ENCODE peak calls at places on chromosomes 11 and 22, in five cellular contexts. One of them, this sample, is unnamed.

GRCh38 chr22:19687561-19688300 is 26.6 kb upstream of the SEPTIN5 start:
- DNase-seq in A549: no peak
- DNase-seq in GM23338: no peak
- DNase-seq in K562: peak
- DNase-seq in HepG2: no peak
- DNase-seq in this sample: no peak

GRCh38 chr22:49372530-49373288 is 455.0 kb downstream of the BRD1 start:
- DNase-seq in HepG2: peak
- DNase-seq in GM23338: no peak
- DNase-seq in A549: peak
- DNase-seq in K562: peak
- DNase-seq in this sample: no peak

GRCh38 chr11:19253149-19253540 is 12.4 kb upstream of the E2F8 start:
- DNase-seq in GM23338: no peak
- DNase-seq in HepG2: no peak
- DNase-seq in A549: no peak
- DNase-seq in K562: no peak
- DNase-seq in this sample: no peak

GRCh38 chr11:84947970-84948600 is 679.1 kb downstream of the DLG2 start:
- DNase-seq in GM23338: peak
- DNase-seq in K562: no peak
- DNase-seq in HepG2: no peak
- DNase-seq in A549: no peak
- DNase-seq in this sample: no peak

GRCh38 chr22:19786959-19787848 is 26.6 kb downstream of the TBX1 start:
- DNase-seq in GM23338: no peak
- DNase-seq in A549: no peak
- DNase-seq in HepG2: no peak
- DNase-seq in K562: no peak
- DNase-seq in this sample: no peak

GRCh38 chr11:353315-353857 is 15.9 kb upstream of the B4GALNT4 start:
- DNase-seq in HepG2: peak
- DNase-seq in K562: peak
- DNase-seq in A549: no peak
- DNase-seq in GM23338: peak
- DNase-seq in this sample: no peak

GRCh38 chr11:120867024-120867423 is 156.9 kb upstream of the TBCEL start:
- DNase-seq in GM23338: no peak
- DNase-seq in A549: no peak
- DNase-seq in HepG2: no peak
- DNase-seq in K562: no peak
- DNase-seq in this sample: no peak

GRCh38 chr11:47161134-47161854 is 15.4 kb downstream of the ARFGAP2 start:
- DNase-seq in HepG2: peak
- DNase-seq in A549: peak
- DNase-seq in K562: peak
- DNase-seq in GM23338: peak
- DNase-seq in this sample: no peak

GRCh38 chr22:31800065-31800464 is 46.2 kb downstream of the DEPDC5 start:
- DNase-seq in GM23338: peak
- DNase-seq in HepG2: no peak
- DNase-seq in A549: no peak
- DNase-seq in K562: no peak
- DNase-seq in this sample: no peak

GRCh38 chr11:134670247-134670646 is 258.2 kb upstream of the B3GAT1 start:
- DNase-seq in HepG2: no peak
- DNase-seq in A549: no peak
- DNase-seq in K562: no peak
- DNase-seq in GM23338: no peak
- DNase-seq in this sample: no peak

GRCh38 chr11:83292709-83293435 is 6.7 kb upstream of the CCDC90B start:
- DNase-seq in A549: peak
- DNase-seq in GM23338: peak
- DNase-seq in K562: peak
- DNase-seq in HepG2: peak
- DNase-seq in this sample: no peak

GRCh38 chr22:36344106-36344827 is 43.5 kb downstream of the MYH9 start:
- DNase-seq in HepG2: no peak
- DNase-seq in A549: no peak
- DNase-seq in K562: no peak
- DNase-seq in GM23338: no peak
- DNase-seq in this sample: no peak

GRCh38 chr11:30092518-30092917 is 75.7 kb upstream of the KCNA4 start:
- DNase-seq in K562: no peak
- DNase-seq in HepG2: no peak
- DNase-seq in A549: no peak
- DNase-seq in GM23338: no peak
- DNase-seq in this sample: no peak

GRCh38 chr22:30182365-30182764 is 64.2 kb downstream of the LIF start:
- DNase-seq in A549: no peak
- DNase-seq in HepG2: peak
- DNase-seq in GM23338: no peak
- DNase-seq in K562: peak
- DNase-seq in this sample: no peak

GRCh38 chr11:104003491-104003890 is 32.9 kb upstream of the DDI1 start:
- DNase-seq in K562: no peak
- DNase-seq in HepG2: no peak
- DNase-seq in A549: no peak
- DNase-seq in GM23338: no peak
- DNase-seq in this sample: no peak

GRCh38 chr22:42921301-42921700 is 64.2 kb upstream of the ARFGAP3 start:
- DNase-seq in A549: no peak
- DNase-seq in GM23338: no peak
- DNase-seq in HepG2: no peak
- DNase-seq in K562: no peak
- DNase-seq in this sample: no peak

GRCh38 chr11:115456019-115456418 is 48.2 kb downstream of the CADM1 start:
- DNase-seq in GM23338: no peak
- DNase-seq in HepG2: no peak
- DNase-seq in K562: no peak
- DNase-seq in A549: no peak
- DNase-seq in this sample: no peak

GRCh38 chr11:102367364-102367763 is 20.4 kb downstream of the BIRC2 start:
- DNase-seq in K562: peak
- DNase-seq in GM23338: no peak
- DNase-seq in HepG2: no peak
- DNase-seq in A549: peak
- DNase-seq in this sample: no peak

GRCh38 chr11:69576069-69576782 is 64.7 kb upstream of the CCND1 start:
- DNase-seq in K562: no peak
- DNase-seq in A549: no peak
- DNase-seq in GM23338: no peak
- DNase-seq in HepG2: no peak
- DNase-seq in this sample: no peak

GRCh38 chr11:694563-695331 is at the start of gene DEAF1:
- DNase-seq in GM23338: peak
- DNase-seq in HepG2: peak
- DNase-seq in K562: peak
- DNase-seq in A549: peak
- DNase-seq in this sample: peak

GRCh38 chr22:23237841-23238240 is 57.5 kb downstream of the BCR start:
- DNase-seq in K562: peak
- DNase-seq in A549: no peak
- DNase-seq in HepG2: no peak
- DNase-seq in GM23338: no peak
- DNase-seq in this sample: no peak
- TF ChIP-seq JUNB in K562: no peak
- TF ChIP-seq JUNB in A549: no peak
- TF ChIP-seq JUNB in HepG2: no peak
- TF ChIP-seq JUNB in GM23338: no peak
- TF ChIP-seq JUNB in this sample: no peak

GRCh38 chr22:37741312-37741795 is 44.5 kb downstream of the TRIOBP start:
- DNase-seq in K562: no peak
- DNase-seq in A549: peak
- DNase-seq in GM23338: peak
- DNase-seq in HepG2: peak
- DNase-seq in this sample: no peak

GRCh38 chr22:37740455-37741311 is 43.8 kb downstream of the TRIOBP start:
- DNase-seq in A549: no peak
- DNase-seq in K562: no peak
- DNase-seq in GM23338: no peak
- DNase-seq in HepG2: no peak
- DNase-seq in this sample: no peak

GRCh38 chr22:37744589-37744988 is 47.7 kb downstream of the TRIOBP start:
- DNase-seq in K562: no peak
- DNase-seq in GM23338: no peak
- DNase-seq in HepG2: no peak
- DNase-seq in A549: no peak
- DNase-seq in this sample: no peak

GRCh38 chr22:37739611-37740049 is 42.8 kb downstream of the TRIOBP start:
- DNase-seq in K562: no peak
- DNase-seq in HepG2: no peak
- DNase-seq in GM23338: no peak
- DNase-seq in A549: no peak
- DNase-seq in this sample: no peak

GRCh38 chr22:37742374-37743092 is 45.7 kb downstream of the TRIOBP start:
- DNase-seq in HepG2: no peak
- DNase-seq in A549: no peak
- DNase-seq in K562: no peak
- DNase-seq in GM23338: no peak
- DNase-seq in this sample: no peak
- TF ChIP-seq JUNB in HepG2: no peak
- TF ChIP-seq JUNB in A549: no peak
- TF ChIP-seq JUNB in K562: no peak
- TF ChIP-seq JUNB in GM23338: no peak
- TF ChIP-seq JUNB in this sample: no peak

DNA sequence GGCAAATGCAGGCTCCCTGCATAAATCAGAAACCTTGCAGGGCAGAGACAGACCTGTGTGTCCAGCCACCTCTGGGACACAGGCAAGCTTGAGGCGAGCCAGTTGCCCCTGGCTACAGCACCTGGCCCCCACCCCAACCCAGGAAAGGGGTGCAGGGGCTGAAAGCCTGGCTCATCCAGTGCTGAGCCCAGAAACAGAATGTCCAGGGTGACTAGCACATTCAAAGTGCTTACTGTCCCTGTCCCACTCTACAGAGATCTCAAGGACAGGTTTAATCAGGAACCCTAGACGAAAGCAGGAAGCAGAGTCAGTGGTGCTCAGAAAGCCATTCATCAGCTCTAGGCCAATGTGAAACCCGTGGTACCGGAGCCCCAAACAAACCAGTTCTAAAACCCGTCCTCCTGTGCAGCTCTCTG is 31.9 kb downstream of the PLEKHA7 start:
- DNase-seq in A549: no peak
- DNase-seq in GM23338: peak
- DNase-seq in K562: no peak
- DNase-seq in HepG2: peak
- DNase-seq in this sample: no peak
- TF ChIP-seq JUNB in A549: no peak
- TF ChIP-seq JUNB in GM23338: no peak
- TF ChIP-seq JUNB in K562: no peak
- TF ChIP-seq JUNB in HepG2: no peak
- TF ChIP-seq JUNB in this sample: no peak

GRCh38 chr22:17772249-17772962 is 1.9 kb downstream of the BID start:
- DNase-seq in HepG2: no peak
- DNase-seq in A549: no peak
- DNase-seq in GM23338: no peak
- DNase-seq in K562: no peak
- DNase-seq in this sample: no peak
- TF ChIP-seq JUNB in HepG2: no peak
- TF ChIP-seq JUNB in A549: no peak
- TF ChIP-seq JUNB in GM23338: no peak
- TF ChIP-seq JUNB in K562: no peak
- TF ChIP-seq JUNB in this sample: no peak

GRCh38 chr11:119759324-119759723 is 30.3 kb upstream of the NECTIN1 start:
- DNase-seq in GM23338: no peak
- DNase-seq in K562: peak
- DNase-seq in HepG2: no peak
- DNase-seq in A549: no peak
- DNase-seq in this sample: no peak
- TF ChIP-seq JUNB in GM23338: no peak
- TF ChIP-seq JUNB in K562: no peak
- TF ChIP-seq JUNB in HepG2: no peak
- TF ChIP-seq JUNB in A549: no peak
- TF ChIP-seq JUNB in this sample: peak

GRCh38 chr22:50686794-50687193 is 14.2 kb downstream of the SHANK3 start:
- DNase-seq in HepG2: no peak
- DNase-seq in GM23338: no peak
- DNase-seq in A549: no peak
- DNase-seq in K562: no peak
- DNase-seq in this sample: no peak

GRCh38 chr22:50684501-50684900 is 11.9 kb downstream of the SHANK3 start:
- DNase-seq in GM23338: no peak
- DNase-seq in A549: no peak
- DNase-seq in HepG2: no peak
- DNase-seq in K562: no peak
- DNase-seq in this sample: no peak

GRCh38 chr22:50683994-50684371 is 11.4 kb downstream of the SHANK3 start:
- DNase-seq in K562: no peak
- DNase-seq in A549: no peak
- DNase-seq in GM23338: no peak
- DNase-seq in HepG2: no peak
- DNase-seq in this sample: no peak

GRCh38 chr22:50683086-50683993 is 10.7 kb downstream of the SHANK3 start:
- DNase-seq in GM23338: no peak
- DNase-seq in A549: no peak
- DNase-seq in HepG2: no peak
- DNase-seq in K562: no peak
- DNase-seq in this sample: peak

DNA sequence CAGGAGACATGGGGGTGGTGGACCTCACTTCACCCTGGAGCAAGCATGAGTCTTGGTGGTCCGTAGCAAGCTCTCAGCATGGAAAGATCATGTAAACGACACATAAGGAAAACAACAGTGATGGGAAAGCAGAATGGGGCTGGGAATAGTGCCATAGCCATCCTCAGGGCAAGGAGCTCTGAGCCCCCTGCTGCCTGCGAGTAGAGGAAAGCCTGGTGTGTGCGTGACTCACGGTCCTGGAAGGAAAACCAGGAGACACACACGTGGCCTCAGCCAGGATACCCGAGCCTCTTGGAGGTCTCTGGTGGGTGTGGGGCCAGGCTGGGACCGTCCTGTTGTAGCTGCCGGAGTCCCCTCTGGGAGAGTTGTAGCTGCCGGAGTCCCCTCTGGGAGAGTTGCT is 12.4 kb downstream of the SHANK3 start:
- DNase-seq in K562: no peak
- DNase-seq in HepG2: no peak
- DNase-seq in A549: no peak
- DNase-seq in GM23338: no peak
- DNase-seq in this sample: no peak
- TF ChIP-seq JUNB in K562: no peak
- TF ChIP-seq JUNB in HepG2: no peak
- TF ChIP-seq JUNB in A549: no peak
- TF ChIP-seq JUNB in GM23338: no peak
- TF ChIP-seq JUNB in this sample: no peak

DNA sequence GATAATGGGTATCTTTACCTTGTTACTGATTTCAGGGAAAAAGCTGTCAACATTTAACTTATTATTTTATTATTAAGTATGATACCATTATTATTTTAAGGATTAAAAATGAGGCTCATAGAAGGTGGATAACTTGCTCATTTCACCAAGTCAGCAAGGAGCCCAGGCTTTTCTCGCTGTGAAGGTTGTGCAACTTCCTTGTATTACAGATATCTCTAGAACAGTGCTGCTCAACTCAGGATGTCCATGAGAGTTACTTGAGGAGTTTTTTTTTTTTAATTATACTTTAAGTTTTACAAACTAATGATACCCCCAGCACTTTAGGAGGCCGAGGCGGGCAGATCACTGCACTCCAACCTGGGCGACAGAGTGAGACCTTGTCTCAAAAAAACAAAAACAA is 98.2 kb downstream of the INSC start:
- DNase-seq in K562: no peak
- DNase-seq in A549: no peak
- DNase-seq in GM23338: no peak
- DNase-seq in HepG2: no peak
- DNase-seq in this sample: no peak
- TF ChIP-seq JUNB in K562: no peak
- TF ChIP-seq JUNB in A549: no peak
- TF ChIP-seq JUNB in GM23338: no peak
- TF ChIP-seq JUNB in HepG2: no peak
- TF ChIP-seq JUNB in this sample: no peak

This sample was measured in GM12878.